ENCODE peak calls at places on chromosomes 2 and 18, in four cellular contexts. One of them, this sample, is unnamed.

GRCh38 chr18:79587298-79588125 is 92.1 kb upstream of the CTDP1 start:
- DNase-seq in fibroblast of lung: no peak
- DNase-seq in ascending aorta: no peak
- DNase-seq in WERI-Rb-1: peak
- DNase-seq in this sample: no peak

GRCh38 chr2:110682267-110682666 is 4.4 kb upstream of the BUB1 start:
- DNase-seq in fibroblast of lung: no peak
- DNase-seq in ascending aorta: no peak
- DNase-seq in WERI-Rb-1: no peak
- DNase-seq in this sample: no peak

GRCh38 chr18:824179-824578 is 12.1 kb upstream of the YES1 start:
- DNase-seq in ascending aorta: no peak
- DNase-seq in WERI-Rb-1: no peak
- DNase-seq in fibroblast of lung: no peak
- DNase-seq in this sample: no peak

GRCh38 chr2:21331625-21332370 is 208.0 kb downstream of the TDRD15 start:
- DNase-seq in ascending aorta: no peak
- DNase-seq in WERI-Rb-1: no peak
- DNase-seq in fibroblast of lung: no peak
- DNase-seq in this sample: no peak

GRCh38 chr18:39596891-39597290 is 2031.3 kb upstream of the CELF4 start:
- DNase-seq in fibroblast of lung: peak
- DNase-seq in WERI-Rb-1: no peak
- DNase-seq in ascending aorta: no peak
- DNase-seq in this sample: no peak

GRCh38 chr2:141692829-141693228 is 438.0 kb downstream of the LRP1B start:
- DNase-seq in WERI-Rb-1: no peak
- DNase-seq in ascending aorta: no peak
- DNase-seq in fibroblast of lung: no peak
- DNase-seq in this sample: no peak

GRCh38 chr2:46875226-46875899 is 40.2 kb downstream of the MCFD2 start:
- DNase-seq in ascending aorta: no peak
- DNase-seq in fibroblast of lung: no peak
- DNase-seq in WERI-Rb-1: no peak
- DNase-seq in this sample: no peak

GRCh38 chr2:12766421-12766879 is 49.7 kb downstream of the TRIB2 start:
- DNase-seq in ascending aorta: no peak
- DNase-seq in WERI-Rb-1: no peak
- DNase-seq in fibroblast of lung: peak
- DNase-seq in this sample: no peak

GRCh38 chr2:239351687-239352086 is 49.1 kb downstream of the HDAC4 start:
- DNase-seq in ascending aorta: no peak
- DNase-seq in fibroblast of lung: no peak
- DNase-seq in WERI-Rb-1: no peak
- DNase-seq in this sample: no peak

GRCh38 chr18:74228312-74228711 is 63.5 kb downstream of the CYB5A start:
- DNase-seq in WERI-Rb-1: no peak
- DNase-seq in fibroblast of lung: no peak
- DNase-seq in ascending aorta: no peak
- DNase-seq in this sample: no peak

GRCh38 chr2:192827735-192828134 is 633.0 kb upstream of the TMEFF2 start:
- DNase-seq in fibroblast of lung: no peak
- DNase-seq in ascending aorta: no peak
- DNase-seq in WERI-Rb-1: no peak
- DNase-seq in this sample: no peak

GRCh38 chr2:128664499-128664971 is 345.9 kb upstream of the HS6ST1 start:
- DNase-seq in fibroblast of lung: no peak
- DNase-seq in WERI-Rb-1: no peak
- DNase-seq in ascending aorta: no peak
- DNase-seq in this sample: no peak

GRCh38 chr2:240622631-240623235 is 2.5 kb upstream of the GPR35 start:
- DNase-seq in ascending aorta: peak
- DNase-seq in fibroblast of lung: no peak
- DNase-seq in WERI-Rb-1: peak
- DNase-seq in this sample: no peak

GRCh38 chr18:12659904-12660605 is 2.1 kb upstream of the SPIRE1 start:
- DNase-seq in ascending aorta: no peak
- DNase-seq in WERI-Rb-1: peak
- DNase-seq in fibroblast of lung: peak
- DNase-seq in this sample: no peak

GRCh38 chr2:177243073-177243472 is 21.5 kb downstream of the NFE2L2 start:
- DNase-seq in fibroblast of lung: no peak
- DNase-seq in WERI-Rb-1: no peak
- DNase-seq in ascending aorta: no peak
- DNase-seq in this sample: no peak
- TF ChIP-seq CTCF in fibroblast of lung: no peak
- TF ChIP-seq CTCF in WERI-Rb-1: no peak
- TF ChIP-seq CTCF in ascending aorta: no peak
- TF ChIP-seq CTCF in this sample: no peak

GRCh38 chr2:73268368-73268830 is 15.9 kb downstream of the FBXO41 start:
- DNase-seq in fibroblast of lung: no peak
- DNase-seq in WERI-Rb-1: peak
- DNase-seq in ascending aorta: no peak
- DNase-seq in this sample: no peak

GRCh38 chr2:73269686-73270465 is 14.4 kb downstream of the FBXO41 start:
- DNase-seq in fibroblast of lung: no peak
- DNase-seq in ascending aorta: no peak
- DNase-seq in WERI-Rb-1: no peak
- DNase-seq in this sample: no peak

GRCh38 chr2:73267008-73267407 is 17.3 kb downstream of the FBXO41 start:
- DNase-seq in WERI-Rb-1: no peak
- DNase-seq in fibroblast of lung: no peak
- DNase-seq in ascending aorta: no peak
- DNase-seq in this sample: no peak

GRCh38 chr2:73266061-73266891 is 18.0 kb downstream of the FBXO41 start:
- DNase-seq in fibroblast of lung: peak
- DNase-seq in WERI-Rb-1: no peak
- DNase-seq in ascending aorta: no peak
- DNase-seq in this sample: no peak

GRCh38 chr2:73268831-73269685 is 15.2 kb downstream of the FBXO41 start:
- DNase-seq in ascending aorta: no peak
- DNase-seq in WERI-Rb-1: peak
- DNase-seq in fibroblast of lung: peak
- DNase-seq in this sample: no peak
- TF ChIP-seq CTCF in ascending aorta: no peak
- TF ChIP-seq CTCF in WERI-Rb-1: peak
- TF ChIP-seq CTCF in fibroblast of lung: no peak
- TF ChIP-seq CTCF in this sample: no peak

GRCh38 chr2:158754303-158754611 is 40.9 kb upstream of the DAPL1 start:
- DNase-seq in WERI-Rb-1: peak
- DNase-seq in fibroblast of lung: no peak
- DNase-seq in ascending aorta: no peak
- DNase-seq in this sample: no peak

GRCh38 chr2:158756976-158757375 is 38.1 kb upstream of the DAPL1 start:
- DNase-seq in fibroblast of lung: peak
- DNase-seq in ascending aorta: no peak
- DNase-seq in WERI-Rb-1: no peak
- DNase-seq in this sample: no peak

GRCh38 chr2:158756331-158756730 is 38.8 kb upstream of the DAPL1 start:
- DNase-seq in fibroblast of lung: no peak
- DNase-seq in ascending aorta: no peak
- DNase-seq in WERI-Rb-1: no peak
- DNase-seq in this sample: no peak

GRCh38 chr2:158755310-158755709 is 39.8 kb upstream of the DAPL1 start:
- DNase-seq in fibroblast of lung: no peak
- DNase-seq in ascending aorta: no peak
- DNase-seq in WERI-Rb-1: no peak
- DNase-seq in this sample: no peak

GRCh38 chr2:158755738-158756137 is 39.4 kb upstream of the DAPL1 start:
- DNase-seq in fibroblast of lung: no peak
- DNase-seq in ascending aorta: no peak
- DNase-seq in WERI-Rb-1: peak
- DNase-seq in this sample: no peak
- TF ChIP-seq CTCF in fibroblast of lung: peak
- TF ChIP-seq CTCF in ascending aorta: no peak
- TF ChIP-seq CTCF in WERI-Rb-1: peak
- TF ChIP-seq CTCF in this sample: no peak

DNA sequence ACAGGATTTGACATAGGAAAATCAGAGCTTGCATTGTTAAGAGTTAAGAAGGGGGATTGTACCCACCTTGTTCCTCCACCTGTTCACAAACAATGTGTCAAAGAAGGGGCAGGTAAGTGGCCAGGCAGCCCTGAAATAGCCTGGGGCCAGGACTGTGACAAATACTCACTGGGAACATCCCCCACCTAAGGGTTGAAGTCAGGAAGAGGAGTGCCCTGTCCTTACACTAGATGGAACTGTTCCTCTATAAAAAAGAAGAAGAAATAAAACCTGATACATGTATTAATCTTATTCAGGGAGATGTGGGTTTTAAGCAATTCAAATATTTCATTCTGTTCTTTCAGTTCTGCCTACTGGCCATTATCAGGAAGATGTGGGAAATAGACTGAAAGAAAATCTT is 41.9 kb downstream of the TACR1 start:
- DNase-seq in WERI-Rb-1: no peak
- DNase-seq in fibroblast of lung: no peak
- DNase-seq in ascending aorta: no peak
- DNase-seq in this sample: no peak
- TF ChIP-seq CTCF in WERI-Rb-1: no peak
- TF ChIP-seq CTCF in fibroblast of lung: no peak
- TF ChIP-seq CTCF in ascending aorta: no peak
- TF ChIP-seq CTCF in this sample: no peak

GRCh38 chr2:233912799-233913423 is 4.3 kb upstream of the TRPM8 start:
- DNase-seq in fibroblast of lung: peak
- DNase-seq in ascending aorta: no peak
- DNase-seq in WERI-Rb-1: no peak
- DNase-seq in this sample: no peak
- TF ChIP-seq CTCF in fibroblast of lung: no peak
- TF ChIP-seq CTCF in ascending aorta: no peak
- TF ChIP-seq CTCF in WERI-Rb-1: no peak
- TF ChIP-seq CTCF in this sample: no peak

This sample was measured in omental fat pad.